ENCODE peak calls at places on chromosomes 13 and 19, in six cellular contexts. S is glutamatergic neuron, Q is hepatocyte, G is T-helper 2 cell, D is nucleus accumbens, X is T-helper 1 cell. J is an unnamed sample.

GRCh38 chr19:8899356-8899755 is 67.2 kb downstream of the MBD3L1 start:
- DNase-seq in X (no peak), Q (no peak), D (no peak), S (no peak), G (no peak), J (no peak)

GRCh38 chr19:10110076-10110971 is 1.2 kb upstream of the P2RY11 start:
- DNase-seq in D (no peak), X (no peak), S (no peak), G (no peak), Q (no peak), J (peak)

GRCh38 chr13:41782086-41782485 is 178.8 kb downstream of the VWA8 start:
- DNase-seq in G (no peak), D (no peak), Q (no peak), X (no peak), S (no peak), J (no peak)

GRCh38 chr13:52053460-52053859 is 29.0 kb downstream of the UTP14C start:
- DNase-seq in D (no peak), S (no peak), Q (peak), G (no peak), X (no peak), J (peak)

GRCh38 chr13:76758257-76758656 is 127.9 kb downstream of the KCTD12 start:
- DNase-seq in D (no peak), G (no peak), X (no peak), Q (no peak), S (no peak), J (peak)

GRCh38 chr13:75762066-75762937 is 126.2 kb downstream of the LMO7 start:
- DNase-seq in D (no peak), X (no peak), S (no peak), Q (peak), G (peak), J (no peak)

GRCh38 chr19:43362179-43362578 is 8.7 kb downstream of the CD177 start:
- DNase-seq in D (no peak), S (no peak), Q (no peak), G (no peak), X (no peak), J (no peak)

GRCh38 chr19:51978882-51979281 is 7.8 kb downstream of the ZNF350 start:
- DNase-seq in X (no peak), G (no peak), S (no peak), D (no peak), Q (no peak), J (no peak)

GRCh38 chr19:609001-609340 is 19.3 kb downstream of the HCN2 start:
- DNase-seq in X (no peak), D (peak), G (no peak), Q (no peak), S (no peak), J (peak)

GRCh38 chr19:16887353-16888265 is 1.2 kb upstream of the F2RL3 start:
- DNase-seq in D (no peak), G (no peak), Q (no peak), S (no peak), X (no peak), J (no peak)

GRCh38 chr13:62046512-62046911 is 630.9 kb upstream of the PCDH20 start:
- DNase-seq in D (no peak), G (no peak), S (no peak), Q (no peak), X (no peak), J (peak)

GRCh38 chr19:6276447-6276846 is 3.3 kb downstream of the MLLT1 start:
- DNase-seq in G (no peak), D (no peak), Q (peak), X (no peak), S (no peak), J (peak)

GRCh38 chr13:80083516-80084085 is 257.3 kb downstream of the SPRY2 start:
- DNase-seq in D (no peak), S (no peak), X (no peak), Q (no peak), G (no peak), J (no peak)

GRCh38 chr19:51023946-51024345 is 2.5 kb downstream of the KLK11 start:
- DNase-seq in S (no peak), D (no peak), Q (no peak), G (no peak), X (no peak), J (no peak)

GRCh38 chr13:36814465-36814864 is 4.6 kb upstream of the RFXAP start:
- DNase-seq in S (no peak), Q (peak), D (no peak), G (no peak), X (no peak), J (no peak)

GRCh38 chr19:18733196-18733647 is 49.7 kb downstream of the CRTC1 start:
- DNase-seq in X (no peak), Q (peak), G (no peak), D (no peak), S (peak), J (peak)

GRCh38 chr13:92804346-92804745 is 422.3 kb upstream of the GPC6 start:
- DNase-seq in D (no peak), X (no peak), S (no peak), Q (no peak), G (no peak), J (no peak)

GRCh38 chr19:15732388-15732787 is 4.6 kb downstream of the OR10H2 start:
- DNase-seq in Q (no peak), G (no peak), S (no peak), D (no peak), X (no peak), J (no peak)

J was measured in SK-N-SH.